ENCODE peak calls at places on chromosomes 16 and 17, in eight cellular contexts. J is tibial artery; B is globus pallidus; K is GOT3; R is astrocyte of the hippocampus; C is activated T-cell treated with anti-CD3 and anti-CD28 coated beads, Interleukin-2, amount 50 U/mL, for 72 hours; G is choroid plexus epithelial cell; L is neural progenitor cell. D is an unnamed sample.

GRCh38 chr17:14942511-14943185 is 322.5 kb downstream of the PMP22 start:
- DNase-seq in L (no peak), C (no peak), R (no peak), K (no peak), G (peak), J (no peak), B (no peak), D (no peak)

GRCh38 chr16:58102665-58103427 is 26.3 kb downstream of the CFAP20 start:
- DNase-seq in B (no peak), G (no peak), J (no peak), C (no peak), R (no peak), L (no peak), K (no peak), D (no peak)

GRCh38 chr16:1152123-1152638 is 725 bp upstream of the CACNA1H start:
- DNase-seq in G (no peak), K (no peak), J (no peak), L (peak), C (peak), R (no peak), B (no peak), D (peak)

GRCh38 chr16:49651980-49652379 is 203.9 kb downstream of the ZNF423 start:
- DNase-seq in B (no peak), L (no peak), J (no peak), G (no peak), R (no peak), K (no peak), C (no peak), D (no peak)

GRCh38 chr17:19579867-19580565 is 46.4 kb downstream of the SLC47A1 start:
- DNase-seq in C (no peak), G (no peak), B (no peak), K (no peak), J (no peak), L (peak), R (peak), D (no peak)

GRCh38 chr16:89534147-89534788 is 26.1 kb downstream of the SPG7 start:
- DNase-seq in C (no peak), R (no peak), J (peak), K (no peak), G (peak), L (no peak), B (peak), D (peak)

GRCh38 chr17:56982312-56982711 is 4.4 kb downstream of the SCPEP1 start:
- DNase-seq in B (no peak), R (no peak), K (no peak), G (no peak), L (no peak), J (no peak), C (no peak), D (no peak)

GRCh38 chr17:59038734-59039133 is 67.9 kb downstream of the TRIM37 start:
- DNase-seq in C (peak), R (peak), G (peak), K (no peak), J (no peak), B (no peak), L (no peak), D (no peak)

GRCh38 chr17:14341866-14342265 is 41.0 kb downstream of the HS3ST3B1 start:
- DNase-seq in J (no peak), C (no peak), L (peak), G (no peak), R (no peak), K (no peak), B (no peak), D (no peak)

GRCh38 chr16:31333686-31334649 is 21.0 kb upstream of the ITGAX start:
- DNase-seq in B (no peak), R (no peak), C (peak), L (peak), K (no peak), J (no peak), G (peak), D (peak)

GRCh38 chr17:42182927-42183734 is 2.1 kb downstream of the HCRT start:
- DNase-seq in J (no peak), K (no peak), B (no peak), C (no peak), R (peak), G (peak), L (no peak), D (no peak)

GRCh38 chr17:1229354-1229890 is 40.8 kb upstream of the BHLHA9 start:
- DNase-seq in C (peak), K (no peak), R (peak), B (peak), L (peak), G (peak), J (peak), D (no peak)

GRCh38 chr17:36824678-36825091 is 112.6 kb upstream of the LHX1 start:
- DNase-seq in G (peak), J (no peak), C (no peak), L (no peak), B (no peak), K (no peak), R (no peak), D (no peak)

D was measured in CD8-positive, alpha-beta T cell.